ENCODE peak calls at places on chromosomes 3 and 15, in six cellular contexts. X, M, H, D, G and J are unnamed samples.

GRCh38 chr3:52834871-52835501 is at the start of gene MUSTN1:
- DNase-seq in X (no peak), M (peak; percentile 91), H (peak; percentile 84), D (peak; percentile 68), G (peak; percentile 61), J (no peak)

GRCh38 chr3:115937054-115937453 is 313.7 kb downstream of the GAP43 start:
- DNase-seq in X (no peak), M (no peak), H (no peak), D (no peak), G (no peak), J (no peak)

GRCh38 chr3:40152482-40153133 is 156.9 kb upstream of the EIF1B start:
- DNase-seq in X (no peak), M (no peak), H (no peak), D (no peak), G (no peak), J (no peak)

GRCh38 chr3:143348486-143349327 is 229.1 kb downstream of the CHST2 start:
- DNase-seq in X (no peak), M (no peak), H (no peak), D (no peak), G (no peak), J (no peak)

GRCh38 chr15:90219421-90220141 is 14.2 kb downstream of the CIB1 start:
- DNase-seq in X (no peak), M (no peak), H (peak; percentile 86), D (no peak), G (no peak), J (no peak)

GRCh38 chr3:73999501-73999900 is 374.8 kb upstream of the PDZRN3 start:
- DNase-seq in X (no peak), M (no peak), H (no peak), D (no peak), G (no peak), J (no peak)

GRCh38 chr3:17227472-17227871 is 342.7 kb downstream of the PLCL2 start:
- DNase-seq in X (no peak), M (no peak), H (no peak), D (no peak), G (no peak), J (no peak)

GRCh38 chr3:187919018-187919417 is 173.8 kb upstream of the BCL6 start:
- DNase-seq in X (no peak), M (no peak), H (no peak), D (no peak), G (no peak), J (no peak)

GRCh38 chr15:74373056-74373650 is 5.7 kb upstream of the CYP11A1 start:
- DNase-seq in X (no peak), M (no peak), H (peak; percentile 35), D (no peak), G (no peak), J (no peak)

GRCh38 chr3:16697437-16698258 is 92.4 kb upstream of the DAZL start:
- DNase-seq in X (no peak), M (no peak), H (no peak), D (no peak), G (no peak), J (no peak)

GRCh38 chr3:32842531-32842931 is 24.7 kb downstream of the TRIM71 start:
- DNase-seq in X (no peak), M (no peak), H (no peak), D (no peak), G (no peak), J (no peak)

GRCh38 chr15:43794269-43795037 is 2.3 kb downstream of the SERF2 start:
- DNase-seq in X (no peak), M (no peak), H (no peak), D (no peak), G (no peak), J (no peak)

GRCh38 chr3:149534671-149535394 is 60.3 kb downstream of the TM4SF4 start:
- DNase-seq in X (peak; percentile 30), M (no peak), H (no peak), D (no peak), G (no peak), J (peak; percentile 51)

GRCh38 chr3:169969696-169970095 is 3.1 kb downstream of the SEC62 start:
- DNase-seq in X (no peak), M (no peak), H (no peak), D (no peak), G (no peak), J (no peak)

GRCh38 chr15:36737430-36737891 is 158.0 kb downstream of the CDIN1 start:
- DNase-seq in X (no peak), M (no peak), H (no peak), D (no peak), G (no peak), J (no peak)

GRCh38 chr3:85576091-85576690 is 617.4 kb downstream of the CADM2 start:
- DNase-seq in X (no peak), M (no peak), H (no peak), D (no peak), G (peak; percentile 68), J (peak; percentile 40)

GRCh38 chr15:96126859-96127258 is 203.6 kb upstream of the NR2F2 start:
- DNase-seq in X (no peak), M (no peak), H (no peak), D (no peak), G (no peak), J (no peak)

GRCh38 chr3:15989419-15989818 is 185.1 kb upstream of the GALNT15 start:
- DNase-seq in X (no peak), M (no peak), H (no peak), D (no peak), G (no peak), J (no peak)

GRCh38 chr15:28975766-28976179 is 90.0 kb downstream of the APBA2 start:
- DNase-seq in X (no peak), M (no peak), H (peak; percentile 59), D (no peak), G (no peak), J (no peak)

GRCh38 chr3:102974333-102974732 is 539.5 kb downstream of the ZPLD1 start:
- DNase-seq in X (no peak), M (no peak), H (no peak), D (no peak), G (no peak), J (no peak)

GRCh38 chr15:74399511-74400312 is 32.3 kb upstream of the CYP11A1 start:
- DNase-seq in X (no peak), M (no peak), H (no peak), D (no peak), G (no peak), J (no peak)

GRCh38 chr3:100265016-100265415 is 4.2 kb downstream of the TBC1D23 start:
- DNase-seq in X (no peak), M (no peak), H (no peak), D (no peak), G (no peak), J (no peak)

GRCh38 chr3:125075738-125076137 is 19.9 kb upstream of the HEG1 start:
- DNase-seq in X (no peak), M (no peak), H (no peak), D (no peak), G (no peak), J (no peak)

DNA sequence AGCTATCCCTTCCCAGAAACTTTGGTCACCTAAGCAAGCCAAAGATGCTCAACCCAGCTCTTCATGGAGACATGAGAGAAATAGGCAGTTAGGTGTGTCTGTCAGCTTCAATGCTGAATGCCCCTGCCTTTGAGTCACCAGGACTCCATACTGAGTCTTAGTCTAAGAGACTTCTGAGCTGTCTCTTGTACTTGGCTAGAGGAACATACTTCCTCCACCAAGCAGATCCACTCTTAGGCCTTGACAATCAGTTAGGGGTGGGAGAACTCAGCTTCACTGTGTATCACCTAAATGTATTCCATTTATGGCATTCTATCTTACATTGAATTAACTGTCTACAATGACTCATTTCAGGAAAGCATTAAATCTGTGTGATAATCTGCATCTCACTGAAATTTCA is 65.9 kb downstream of the STAC start:
- DNase-seq in X (no peak), M (no peak), H (no peak), D (no peak), G (no peak), J (no peak)
- H3K4me1 ChIP-seq in X (no peaks in the 10 kb centered on the region), M (peaks cover 17% of the 10 kb centered on the region), H (no peaks in the 10 kb centered on the region), D (no peaks in the 10 kb centered on the region), G (no peaks in the 10 kb centered on the region), J (no peaks in the 10 kb centered on the region)

GRCh38 chr15:67823371-67824156 is 1.7 kb upstream of the SKOR1 start:
- DNase-seq in X (no peak), M (no peak), H (peak; percentile 73), D (no peak), G (no peak), J (no peak)

GRCh38 chr15:67825880-67826716 is 789 bp downstream of the SKOR1 start:
- DNase-seq in X (no peak), M (peak; percentile 55), H (peak; percentile 69), D (no peak), G (no peak), J (no peak)

GRCh38 chr15:67824157-67824899 is 981 bp upstream of the SKOR1 start:
- DNase-seq in X (no peak), M (no peak), H (peak; percentile 39), D (no peak), G (no peak), J (no peak)

GRCh38 chr15:67826717-67827560 is 1.6 kb downstream of the SKOR1 start:
- DNase-seq in X (no peak), M (peak; percentile 50), H (peak; percentile 73), D (no peak), G (no peak), J (no peak)

GRCh38 chr15:67824900-67825879 is at the start of gene SKOR1:
- DNase-seq in X (no peak), M (peak; percentile 54), H (peak; percentile 80), D (no peak), G (no peak), J (no peak)
- H3K4me1 ChIP-seq in X (peaks cover 3% of the 10 kb centered on the region), M (peaks cover 77% of the 10 kb centered on the region), H (no peaks in the 10 kb centered on the region), D (peaks cover 19% of the 10 kb centered on the region), G (peaks cover 50% of the 10 kb centered on the region), J (peaks cover 60% of the 10 kb centered on the region)

GRCh38 chr15:59169337-59169736 is 37.3 kb upstream of the LDHAL6B start:
- DNase-seq in X (no peak), M (no peak), H (no peak), D (no peak), G (no peak), J (no peak)
- H3K4me1 ChIP-seq in X (peaks cover 1% of the 10 kb centered on the region), M (peaks cover 47% of the 10 kb centered on the region), H (peaks cover 11% of the 10 kb centered on the region), D (no peaks in the 10 kb centered on the region), G (no peaks in the 10 kb centered on the region), J (no peaks in the 10 kb centered on the region)

DNA sequence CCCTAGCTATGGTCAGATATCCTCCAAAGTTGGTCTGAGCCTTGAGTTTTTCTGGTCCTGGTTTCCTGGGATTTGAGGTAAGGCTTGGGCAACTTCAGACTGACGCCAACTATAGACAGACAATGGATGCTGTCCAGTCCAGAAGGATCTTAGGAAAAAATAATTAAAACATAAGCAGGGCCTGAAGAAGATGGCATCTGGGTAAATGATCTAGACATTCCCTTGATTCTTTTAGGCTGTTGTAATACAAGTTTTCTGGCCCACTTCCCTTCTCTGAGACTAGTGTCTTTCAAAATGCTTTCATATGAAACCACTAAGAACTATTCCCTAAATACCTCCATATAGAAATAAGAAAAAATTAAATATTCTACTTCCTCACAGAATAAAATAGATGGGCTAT is 47.6 kb upstream of the PLXND1 start:
- DNase-seq in X (no peak), M (no peak), H (no peak), D (no peak), G (no peak), J (no peak)
- H3K4me1 ChIP-seq in X (peaks cover 7% of the 10 kb centered on the region), M (peaks cover 56% of the 10 kb centered on the region), H (no peaks in the 10 kb centered on the region), D (peaks cover 13% of the 10 kb centered on the region), G (peaks cover 8% of the 10 kb centered on the region), J (peaks cover 24% of the 10 kb centered on the region)

GRCh38 chr3:185717121-185717520 is 107.7 kb downstream of the IGF2BP2 start:
- DNase-seq in X (no peak), M (no peak), H (no peak), D (no peak), G (no peak), J (no peak)
- H3K4me1 ChIP-seq in X (no peaks in the 10 kb centered on the region), M (no peaks in the 10 kb centered on the region), H (no peaks in the 10 kb centered on the region), D (no peaks in the 10 kb centered on the region), G (no peaks in the 10 kb centered on the region), J (peaks cover 16% of the 10 kb centered on the region)